ENCODE peak calls at places on chromosomes 7 and 10, in four cellular contexts. L is MCF 10A, J is left ventricle myocardium superior, W is HT1080. H is an unnamed sample.

GRCh38 chr7:32115831-32116230 is 45.6 kb upstream of the PDE1C start:
- DNase-seq in L (no peak), J (no peak), W (peak; percentile 90), H (peak; percentile 74)

GRCh38 chr7:158827411-158828342 is 1.6 kb downstream of the ESYT2 start:
- DNase-seq in L (peak; percentile 47), J (no peak), W (no peak), H (no peak)

GRCh38 chr10:48309711-48310226 is 3.3 kb downstream of the MAPK8 start:
- DNase-seq in L (peak; percentile 38), J (no peak), W (peak; percentile 86), H (no peak)

GRCh38 chr10:20879136-20879535 is 18.0 kb downstream of the NEBL start:
- DNase-seq in L (no peak), J (no peak), W (no peak), H (no peak)

GRCh38 chr7:96441551-96442104 is 119.7 kb upstream of the SLC25A13 start:
- DNase-seq in L (no peak), J (no peak), W (no peak), H (no peak)

GRCh38 chr7:140023728-140024127 is 39.0 kb downstream of the PARP12 start:
- DNase-seq in L (no peak), J (no peak), W (no peak), H (no peak)

GRCh38 chr10:7408494-7409044 is 2.3 kb downstream of the SFMBT2 start:
- DNase-seq in L (peak; percentile 3), J (peak; percentile 86), W (peak; percentile 29), H (no peak)

GRCh38 chr7:134818568-134819345 is 39.3 kb downstream of the CALD1 start:
- DNase-seq in L (no peak), J (no peak), W (no peak), H (no peak)

GRCh38 chr7:41573017-41573416 is 129.9 kb downstream of the INHBA start:
- DNase-seq in L (peak; percentile 51), J (no peak), W (peak; percentile 48), H (no peak)

GRCh38 chr7:50939026-50939425 is 156.3 kb upstream of the GRB10 start:
- DNase-seq in L (no peak), J (no peak), W (peak; percentile 11), H (no peak)

GRCh38 chr7:134083766-134084487 is 43.2 kb upstream of the LRGUK start:
- DNase-seq in L (peak; percentile 17), J (no peak), W (peak; percentile 48), H (peak; percentile 91)

GRCh38 chr10:69065406-69066361 is 22.2 kb upstream of the SRGN start:
- DNase-seq in L (peak; percentile 49), J (peak; percentile 63), W (peak; percentile 60), H (peak; percentile 6)